ENCODE peak calls at places on chromosome 13, in four cellular contexts. One of them, this sample, is unnamed.

GRCh38 chr13:33263976-33264619 is 21.5 kb downstream of the STARD13 start:
- ATAC-seq in HepG2: no peak
- ATAC-seq in A549: no peak
- ATAC-seq in HCT116: no peak
- ATAC-seq in this sample: peak

GRCh38 chr13:20388184-20388583 is 137.5 kb downstream of the CRYL1 start:
- ATAC-seq in HepG2: no peak
- ATAC-seq in A549: no peak
- ATAC-seq in HCT116: no peak
- ATAC-seq in this sample: no peak

GRCh38 chr13:114320065-114320464 is 5.8 kb downstream of the CHAMP1 start:
- ATAC-seq in HepG2: no peak
- ATAC-seq in A549: no peak
- ATAC-seq in HCT116: no peak
- ATAC-seq in this sample: no peak

GRCh38 chr13:50104493-50104892 is 89.2 kb downstream of the KCNRG start:
- ATAC-seq in HepG2: no peak
- ATAC-seq in A549: no peak
- ATAC-seq in HCT116: no peak
- ATAC-seq in this sample: no peak

GRCh38 chr13:30341815-30342570 is 34.6 kb upstream of the KATNAL1 start:
- ATAC-seq in HepG2: peak
- ATAC-seq in A549: peak
- ATAC-seq in HCT116: peak
- ATAC-seq in this sample: peak

GRCh38 chr13:30802501-30802900 is 67.2 kb downstream of the ALOX5AP start:
- ATAC-seq in HepG2: no peak
- ATAC-seq in A549: no peak
- ATAC-seq in HCT116: no peak
- ATAC-seq in this sample: no peak

GRCh38 chr13:51647067-51647466 is 62.8 kb downstream of the WDFY2 start:
- ATAC-seq in HepG2: no peak
- ATAC-seq in A549: no peak
- ATAC-seq in HCT116: no peak
- ATAC-seq in this sample: no peak

GRCh38 chr13:51419015-51419636 is 33.7 kb downstream of the INTS6 start:
- ATAC-seq in HepG2: no peak
- ATAC-seq in A549: no peak
- ATAC-seq in HCT116: no peak
- ATAC-seq in this sample: no peak

GRCh38 chr13:112178769-112179168 is 111.8 kb downstream of the SOX1 start:
- ATAC-seq in HepG2: no peak
- ATAC-seq in A549: no peak
- ATAC-seq in HCT116: no peak
- ATAC-seq in this sample: no peak

GRCh38 chr13:89783221-89783755 is 1564.2 kb upstream of the MIR17HG start:
- ATAC-seq in HepG2: no peak
- ATAC-seq in A549: no peak
- ATAC-seq in HCT116: no peak
- ATAC-seq in this sample: no peak

GRCh38 chr13:24670174-24670573 is 10.0 kb upstream of the ATP12A start:
- ATAC-seq in HepG2: no peak
- ATAC-seq in A549: no peak
- ATAC-seq in HCT116: no peak
- ATAC-seq in this sample: no peak

GRCh38 chr13:48586591-48587103 is 53.8 kb upstream of the RCBTB2 start:
- ATAC-seq in HepG2: no peak
- ATAC-seq in A549: no peak
- ATAC-seq in HCT116: no peak
- ATAC-seq in this sample: peak

GRCh38 chr13:48594080-48594815 is 59.5 kb upstream of the CYSLTR2 start:
- ATAC-seq in HepG2: no peak
- ATAC-seq in A549: no peak
- ATAC-seq in HCT116: no peak
- ATAC-seq in this sample: no peak

GRCh38 chr13:39317284-39317683 is 279.0 kb downstream of the NHLRC3 start:
- ATAC-seq in HepG2: no peak
- ATAC-seq in A549: no peak
- ATAC-seq in HCT116: no peak
- ATAC-seq in this sample: peak

GRCh38 chr13:52734075-52734623 is 5.5 kb downstream of the CNMD start:
- ATAC-seq in HepG2: no peak
- ATAC-seq in A549: no peak
- ATAC-seq in HCT116: no peak
- ATAC-seq in this sample: no peak

GRCh38 chr13:51739403-51740112 is 64.4 kb downstream of the DHRS12 start:
- ATAC-seq in HepG2: no peak
- ATAC-seq in A549: no peak
- ATAC-seq in HCT116: no peak
- ATAC-seq in this sample: peak

GRCh38 chr13:47480941-47481340 is 520.1 kb downstream of the SUCLA2 start:
- ATAC-seq in HepG2: no peak
- ATAC-seq in A549: no peak
- ATAC-seq in HCT116: no peak
- ATAC-seq in this sample: no peak

GRCh38 chr13:51811920-51812328 is 8.0 kb upstream of the DHRS12 start:
- ATAC-seq in HepG2: no peak
- ATAC-seq in A549: no peak
- ATAC-seq in HCT116: no peak
- ATAC-seq in this sample: no peak

GRCh38 chr13:29577135-29578051 is 18.1 kb downstream of the SLC7A1 start:
- ATAC-seq in HepG2: no peak
- ATAC-seq in A549: no peak
- ATAC-seq in HCT116: no peak
- ATAC-seq in this sample: no peak

GRCh38 chr13:73715114-73715909 is 418.9 kb downstream of the KLF12 start:
- ATAC-seq in HepG2: no peak
- ATAC-seq in A549: no peak
- ATAC-seq in HCT116: no peak
- ATAC-seq in this sample: no peak

GRCh38 chr13:79468402-79468801 is 12.6 kb upstream of the NDFIP2 start:
- ATAC-seq in HepG2: no peak
- ATAC-seq in A549: no peak
- ATAC-seq in HCT116: no peak
- ATAC-seq in this sample: no peak

GRCh38 chr13:24178847-24179845 is 18.6 kb downstream of the SPATA13 start:
- ATAC-seq in HepG2: no peak
- ATAC-seq in A549: no peak
- ATAC-seq in HCT116: no peak
- ATAC-seq in this sample: no peak

GRCh38 chr13:45238945-45239795 is 38.3 kb upstream of the KCTD4 start:
- ATAC-seq in HepG2: no peak
- ATAC-seq in A549: no peak
- ATAC-seq in HCT116: no peak
- ATAC-seq in this sample: no peak

GRCh38 chr13:101624210-101624922 is 171.9 kb downstream of the ITGBL1 start:
- ATAC-seq in HepG2: no peak
- ATAC-seq in A549: no peak
- ATAC-seq in HCT116: no peak
- ATAC-seq in this sample: peak

GRCh38 chr13:111926501-111927180 is 140.3 kb upstream of the SOX1 start:
- ATAC-seq in HepG2: no peak
- ATAC-seq in A549: no peak
- ATAC-seq in HCT116: no peak
- ATAC-seq in this sample: no peak

GRCh38 chr13:94280357-94280756 is 199.1 kb downstream of the DCT start:
- ATAC-seq in HepG2: no peak
- ATAC-seq in A549: no peak
- ATAC-seq in HCT116: no peak
- ATAC-seq in this sample: no peak

GRCh38 chr13:99677388-99677951 is 176.2 kb downstream of the TM9SF2 start:
- ATAC-seq in HepG2: no peak
- ATAC-seq in A549: no peak
- ATAC-seq in HCT116: no peak
- ATAC-seq in this sample: no peak

GRCh38 chr13:77026783-77027621 is at the start of gene FBXL3:
- ATAC-seq in HepG2: peak
- ATAC-seq in A549: peak
- ATAC-seq in HCT116: peak
- ATAC-seq in this sample: peak
- TF ChIP-seq POLR2A in HepG2: peak
- TF ChIP-seq POLR2A in A549: peak
- TF ChIP-seq POLR2A in HCT116: peak
- TF ChIP-seq POLR2A in this sample: peak

DNA sequence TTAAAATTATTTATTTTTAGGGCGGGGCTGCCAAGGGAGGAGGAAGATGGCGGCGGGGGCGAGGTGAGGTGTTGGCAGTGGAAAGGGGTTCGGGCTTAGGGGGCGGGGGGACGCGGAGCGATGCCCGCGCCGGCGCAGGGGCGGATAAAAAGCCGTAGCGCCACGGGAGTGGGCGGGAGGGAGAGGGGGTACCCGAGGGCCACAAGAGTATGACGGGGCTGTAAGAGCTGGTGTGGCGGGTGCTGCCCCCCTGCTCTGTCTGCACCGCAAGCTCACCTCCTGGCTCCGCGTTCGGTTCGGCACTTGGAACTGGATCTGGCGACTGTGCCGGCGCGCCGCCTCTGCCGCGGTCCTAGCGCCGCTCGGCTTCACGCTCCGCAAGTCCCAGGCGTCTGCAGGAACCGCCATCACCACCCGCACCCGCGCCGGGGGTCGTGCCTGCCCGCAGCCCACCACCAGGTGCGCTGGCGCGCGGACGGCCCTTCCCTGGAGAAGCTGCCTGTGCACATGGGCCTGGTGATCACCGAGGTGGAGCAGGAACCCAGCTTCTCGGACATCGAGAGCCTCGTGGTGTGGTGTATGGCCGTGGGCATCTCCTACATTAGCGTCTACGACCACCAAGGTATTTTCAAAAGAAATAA is 265.2 kb upstream of the SGCG start:
- ATAC-seq in HepG2: peak
- ATAC-seq in A549: peak
- ATAC-seq in HCT116: peak
- ATAC-seq in this sample: peak
- TF ChIP-seq POLR2A in HepG2: no peak
- TF ChIP-seq POLR2A in A549: no peak
- TF ChIP-seq POLR2A in HCT116: no peak
- TF ChIP-seq POLR2A in this sample: no peak

DNA sequence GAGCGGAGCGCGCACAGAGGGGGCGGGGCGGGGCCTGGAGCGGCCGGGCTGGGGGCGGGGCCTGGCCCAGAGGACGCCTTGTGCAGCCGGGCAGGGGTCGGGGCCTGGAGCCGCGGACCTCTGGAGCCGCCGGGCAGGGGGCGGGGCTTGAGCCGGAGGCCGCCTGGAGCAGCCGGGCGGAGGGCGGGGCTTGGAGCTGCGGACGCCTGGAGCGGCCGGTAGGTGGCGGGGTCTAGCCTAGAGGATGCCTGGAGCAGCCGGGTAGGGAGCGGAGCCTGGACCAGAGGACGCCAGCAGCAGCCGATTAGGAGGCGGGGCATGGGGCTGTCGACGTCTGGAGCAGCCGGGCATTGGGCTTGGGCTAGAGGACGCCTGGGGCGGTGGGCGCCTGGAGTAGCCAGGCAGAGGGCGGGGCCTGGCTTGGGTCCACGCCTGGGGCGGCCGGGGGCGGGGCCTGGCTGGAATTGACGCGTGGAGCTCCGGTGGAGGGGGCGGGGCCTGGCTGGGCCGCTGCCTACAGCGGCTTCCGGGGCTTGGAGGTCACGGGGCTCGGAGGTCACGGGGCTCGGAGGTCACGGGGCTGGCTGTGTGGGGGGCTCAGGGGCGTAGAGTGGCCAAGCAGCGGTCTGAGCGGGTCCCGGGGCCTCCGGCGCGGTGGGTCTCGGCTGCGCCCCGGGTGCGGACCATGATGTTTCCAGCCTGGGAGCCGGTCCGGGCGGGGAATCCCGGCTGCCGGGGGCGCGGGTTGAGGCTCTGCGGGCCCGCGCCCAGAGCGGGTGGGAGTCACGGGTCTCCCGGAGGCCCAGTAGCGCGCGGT is at the start of gene ANKRD10:
- ATAC-seq in HepG2: peak
- ATAC-seq in A549: peak
- ATAC-seq in HCT116: peak
- ATAC-seq in this sample: peak
- TF ChIP-seq POLR2A in HepG2: peak
- TF ChIP-seq POLR2A in A549: no peak
- TF ChIP-seq POLR2A in HCT116: peak
- TF ChIP-seq POLR2A in this sample: peak

GRCh38 chr13:27954406-27954851 is 14.7 kb downstream of the CDX2 start:
- ATAC-seq in HepG2: no peak
- ATAC-seq in A549: peak
- ATAC-seq in HCT116: peak
- ATAC-seq in this sample: peak
- TF ChIP-seq POLR2A in HepG2: no peak
- TF ChIP-seq POLR2A in A549: peak
- TF ChIP-seq POLR2A in HCT116: no peak
- TF ChIP-seq POLR2A in this sample: no peak

GRCh38 chr13:46372071-46372470 is 15.0 kb downstream of the RUBCNL start:
- ATAC-seq in HepG2: no peak
- ATAC-seq in A549: no peak
- ATAC-seq in HCT116: no peak
- ATAC-seq in this sample: no peak
- TF ChIP-seq POLR2A in HepG2: no peak
- TF ChIP-seq POLR2A in A549: no peak
- TF ChIP-seq POLR2A in HCT116: no peak
- TF ChIP-seq POLR2A in this sample: no peak

GRCh38 chr13:109271991-109272454 is 514.4 kb downstream of the IRS2 start:
- ATAC-seq in HepG2: no peak
- ATAC-seq in A549: peak
- ATAC-seq in HCT116: peak
- ATAC-seq in this sample: no peak
- TF ChIP-seq POLR2A in HepG2: no peak
- TF ChIP-seq POLR2A in A549: no peak
- TF ChIP-seq POLR2A in HCT116: no peak
- TF ChIP-seq POLR2A in this sample: no peak

GRCh38 chr13:98576215-98576945 is 527 bp downstream of the STK24 start:
- ATAC-seq in HepG2: peak
- ATAC-seq in A549: peak
- ATAC-seq in HCT116: peak
- ATAC-seq in this sample: peak

GRCh38 chr13:98570929-98571372 is 6.0 kb downstream of the STK24 start:
- ATAC-seq in HepG2: peak
- ATAC-seq in A549: peak
- ATAC-seq in HCT116: peak
- ATAC-seq in this sample: peak

GRCh38 chr13:98575876-98576214 is 1.1 kb downstream of the STK24 start:
- ATAC-seq in HepG2: no peak
- ATAC-seq in A549: no peak
- ATAC-seq in HCT116: no peak
- ATAC-seq in this sample: no peak

GRCh38 chr13:98575009-98575866 is 1.7 kb downstream of the STK24 start:
- ATAC-seq in HepG2: no peak
- ATAC-seq in A549: no peak
- ATAC-seq in HCT116: no peak
- ATAC-seq in this sample: no peak

GRCh38 chr13:98571955-98572662 is 4.8 kb downstream of the STK24 start:
- ATAC-seq in HepG2: peak
- ATAC-seq in A549: no peak
- ATAC-seq in HCT116: peak
- ATAC-seq in this sample: no peak
- TF ChIP-seq POLR2A in HepG2: no peak
- TF ChIP-seq POLR2A in A549: no peak
- TF ChIP-seq POLR2A in HCT116: no peak
- TF ChIP-seq POLR2A in this sample: no peak